ENCODE peak calls at places on chromosomes 2 and 18, in nine cellular contexts. X is upper lobe of left lung, Q is spleen, P is right atrium auricular region, N is heart right ventricle, F is IMR-90, U is WERI-Rb-1, S is tibial artery, C is transverse colon. H is an unnamed sample.

GRCh38 chr2:42917374-42918017 is 125.1 kb upstream of the HAAO start:
- DNase-seq in S (peak; percentile 58), U (no peak), Q (no peak), N (peak; percentile 80), P (peak; percentile 82), F (peak; percentile 95), X (no peak), C (peak; percentile 40), H (no peak)

GRCh38 chr2:195871326-195871725 is 197.3 kb downstream of the DNAH7 start:
- DNase-seq in X (no peak), F (peak; percentile 50), C (no peak), Q (no peak), N (no peak), P (no peak), S (no peak), U (no peak), H (no peak)

GRCh38 chr2:127634066-127634617 is 11.8 kb upstream of the GPR17 start:
- DNase-seq in S (no peak), Q (peak; percentile 83), X (peak; percentile 67), N (no peak), C (no peak), U (no peak), F (no peak), P (no peak), H (no peak)

GRCh38 chr2:114968748-114969400 is 526.4 kb downstream of the DPP10 start:
- DNase-seq in P (no peak), Q (no peak), U (no peak), X (no peak), N (no peak), F (no peak), C (no peak), S (no peak), H (no peak)

GRCh38 chr18:11808001-11808855 is 43.0 kb upstream of the CHMP1B start:
- DNase-seq in C (no peak), S (no peak), Q (no peak), P (no peak), F (peak; percentile 64), X (no peak), U (no peak), N (no peak), H (no peak)

GRCh38 chr18:73647391-73647790 is 500.2 kb downstream of the FBXO15 start:
- DNase-seq in S (no peak), C (no peak), N (no peak), X (no peak), F (peak; percentile 43), P (no peak), Q (no peak), U (peak; percentile 59), H (no peak)

GRCh38 chr18:35756506-35757117 is 175.1 kb downstream of the GALNT1 start:
- DNase-seq in X (no peak), C (peak; percentile 35), F (peak; percentile 59), U (peak; percentile 48), N (peak; percentile 71), Q (no peak), S (no peak), P (no peak), H (no peak)

GRCh38 chr2:152508446-152508845 is 173.5 kb downstream of the FMNL2 start:
- DNase-seq in C (no peak), U (no peak), N (no peak), Q (no peak), S (no peak), X (no peak), P (no peak), F (peak; percentile 86), H (no peak)

GRCh38 chr18:11412790-11413189 is 196.6 kb upstream of the SLC35G4 start:
- DNase-seq in F (no peak), U (no peak), Q (no peak), N (no peak), X (no peak), S (no peak), P (no peak), C (no peak), H (no peak)

GRCh38 chr2:221501210-221501882 is 70.8 kb downstream of the EPHA4 start:
- DNase-seq in S (no peak), U (no peak), F (peak; percentile 71), N (no peak), P (no peak), Q (no peak), C (no peak), X (no peak), H (no peak)

GRCh38 chr2:98772531-98772930 is 41.6 kb upstream of the MGAT4A start:
- DNase-seq in N (no peak), X (no peak), P (no peak), S (no peak), C (no peak), F (no peak), U (no peak), Q (no peak), H (no peak)
- H3K4me3 ChIP-seq in N (no peak overlapping the region), X (no peak overlapping the region), P (no peak overlapping the region), S (no peak overlapping the region), C (no peak overlapping the region), F (no peak overlapping the region), U (no peak overlapping the region), Q (no peak overlapping the region), H (no peak overlapping the region)

GRCh38 chr2:21819475-21819874 is 695.7 kb downstream of the TDRD15 start:
- DNase-seq in U (no peak), Q (no peak), S (no peak), P (no peak), X (no peak), F (peak; percentile 83), C (no peak), N (no peak), H (no peak)
- H3K27ac ChIP-seq in U (no peak overlapping the region), Q (no peak overlapping the region), S (no peak overlapping the region), P (no peak overlapping the region), X (no peak overlapping the region), F (peak overlapping the region; percentile 36), C (no peak overlapping the region), N (no peak overlapping the region), H (no peak overlapping the region)

DNA sequence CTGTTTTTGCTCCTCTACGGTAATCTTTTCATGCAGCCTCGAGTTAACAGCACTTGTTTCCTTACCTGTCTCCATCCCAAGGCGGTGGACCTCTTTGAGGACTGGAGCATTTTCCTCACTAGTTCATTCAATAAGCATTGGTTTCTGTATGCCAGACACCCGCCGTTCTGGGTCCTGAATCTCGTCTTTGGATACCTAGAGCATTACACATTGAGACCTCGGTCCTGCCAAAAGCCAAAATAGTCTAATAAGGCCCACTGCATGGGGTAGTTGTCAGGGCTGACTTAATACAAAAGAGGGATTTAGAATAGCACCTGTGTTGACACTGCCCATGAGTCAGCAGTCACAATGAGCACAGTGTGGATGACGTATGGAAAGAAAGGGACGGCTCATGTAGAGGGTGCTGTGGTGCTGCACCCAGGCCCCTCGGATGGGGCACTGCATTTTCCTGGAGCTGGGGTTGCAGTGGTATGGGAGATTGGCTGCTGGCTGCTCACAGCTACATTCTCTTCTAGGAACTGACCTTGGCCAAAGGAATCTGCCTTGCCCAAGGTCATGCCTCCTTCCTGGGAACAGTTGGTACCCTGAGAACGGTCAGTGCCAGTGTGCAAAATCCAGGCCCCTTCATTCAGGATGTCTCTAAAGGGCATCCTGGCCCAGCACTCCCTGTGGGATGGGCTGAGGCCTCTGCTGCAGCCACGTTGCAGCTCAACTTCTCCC is 126.9 kb upstream of the NCK2 start:
- DNase-seq in U (no peak), P (no peak), S (no peak), C (no peak), Q (no peak), F (no peak), N (no peak), X (no peak), H (no peak)
- TF ChIP-seq CTCF in U (no peak), P (no peak), S (no peak), C (no peak), Q (no peak), F (no peak), N (no peak), X (no peak), H (no peak)

GRCh38 chr2:36477744-36478143 is 120.2 kb downstream of the FEZ2 start:
- DNase-seq in Q (no peak), F (no peak), N (no peak), X (no peak), C (no peak), P (no peak), U (no peak), S (no peak), H (no peak)
- H3K4me3 ChIP-seq in Q (no peak overlapping the region), F (no peak overlapping the region), N (no peak overlapping the region), X (no peak overlapping the region), C (no peak overlapping the region), P (no peak overlapping the region), U (no peak overlapping the region), S (no peak overlapping the region), H (no peak overlapping the region)

DNA sequence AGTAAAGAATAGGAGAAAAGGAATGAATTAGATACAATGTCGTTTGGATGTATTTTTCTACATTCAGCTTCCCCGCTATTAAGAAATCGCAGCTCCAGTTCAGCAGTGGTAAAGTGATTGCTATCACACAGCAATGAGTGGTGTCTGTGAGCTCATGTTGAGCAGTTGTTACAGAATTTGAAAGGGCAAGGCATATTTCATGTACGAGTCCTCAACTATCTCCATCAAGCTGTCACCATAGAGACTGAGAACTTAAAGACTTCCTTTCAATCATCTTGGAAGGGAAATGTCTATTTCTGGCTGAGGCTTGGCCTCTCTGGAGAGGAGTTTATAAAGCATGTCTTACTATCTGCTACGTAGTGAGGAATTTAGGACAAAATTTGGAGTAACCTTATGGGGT is 24.4 kb upstream of the FAM117B start:
- DNase-seq in Q (no peak), F (peak; percentile 18), C (no peak), X (no peak), S (no peak), N (no peak), U (no peak), P (no peak), H (no peak)
- H3K27ac ChIP-seq in Q (no peak overlapping the region), F (no peak overlapping the region), C (peak overlapping the region; percentile 55), X (no peak overlapping the region), S (no peak overlapping the region), N (no peak overlapping the region), U (no peak overlapping the region), P (no peak overlapping the region), H (peak overlapping the region; percentile 56)

DNA sequence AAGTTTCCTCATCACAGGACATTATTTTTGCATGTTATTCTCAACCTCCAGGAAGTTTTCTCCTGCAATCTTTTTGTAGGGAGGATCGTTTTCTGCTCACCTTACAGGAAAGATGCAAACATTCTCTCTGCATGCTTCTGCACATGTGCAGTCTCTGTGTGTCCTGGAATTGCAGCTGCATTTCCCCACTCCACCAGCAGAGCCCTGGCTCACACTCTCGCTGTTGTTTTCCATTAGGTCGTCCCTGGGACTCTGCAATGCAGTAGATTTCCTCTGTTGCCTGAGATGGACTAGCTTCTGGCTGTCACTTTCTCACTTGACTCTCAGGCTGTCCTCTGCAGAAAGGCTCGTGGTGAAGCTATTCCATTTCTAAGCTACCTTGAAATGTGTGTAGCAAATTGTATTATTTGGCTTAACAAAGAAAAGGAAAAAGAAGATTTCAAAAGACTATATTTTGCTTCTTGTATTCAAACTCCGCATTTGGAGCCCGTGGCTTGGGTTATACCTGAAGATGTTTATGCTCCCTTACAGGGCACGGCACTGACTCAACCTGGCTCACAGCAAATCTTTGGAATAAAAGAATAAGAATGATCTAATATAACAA is 346.7 kb downstream of the RAD51AP2 start:
- DNase-seq in Q (no peak), U (peak; percentile 76), C (no peak), P (no peak), X (no peak), S (no peak), N (peak; percentile 5), F (peak; percentile 23), H (no peak)
- TF ChIP-seq CTCF in Q (peak; percentile 56), U (peak; percentile 95), C (peak; percentile 18), P (peak; percentile 28), X (peak; percentile 19), S (peak; percentile 30), N (no peak), F (peak; percentile 29), H (no peak)